ENCODE peak calls at places on chromosomes 5 and 9, in five cellular contexts. Y, P, E, X and N are unnamed samples.
A peak's percentile ranks its signal among the peaks of the same experiment; 100 is the strongest.

GRCh38 chr5:65718576-65719310 is 3.2 kb downstream of the SGTB start:
- DNase-seq in P (no peak), E (no peak), Y (no peak), X (no peak), N (no peak)

GRCh38 chr9:93319992-93320490 is 131.4 kb upstream of the FAM120A start:
- DNase-seq in P (no peak), Y (no peak), E (no peak), X (no peak), N (no peak)

GRCh38 chr9:19246891-19247290 is 16.4 kb downstream of the DENND4C start:
- DNase-seq in P (no peak), X (no peak), E (no peak), Y (no peak), N (no peak)

GRCh38 chr5:150589791-150590601 is 50.5 kb upstream of the SYNPO start:
- DNase-seq in X (no peak), P (no peak), Y (peak; percentile 52), E (no peak), N (no peak)

GRCh38 chr9:82488319-82488701 is 499.7 kb downstream of the SPATA31D1 start:
- DNase-seq in X (no peak), P (no peak), E (peak; percentile 7), Y (peak; percentile 44), N (no peak)

GRCh38 chr9:128105538-128106175 is 21.9 kb downstream of the PTGES2 start:
- DNase-seq in Y (peak; percentile 33), E (no peak), P (no peak), X (no peak), N (no peak)

GRCh38 chr5:151038801-151039238 is 18.4 kb downstream of the GPX3 start:
- DNase-seq in X (no peak), P (no peak), Y (no peak), E (no peak), N (no peak)

GRCh38 chr5:174563899-174564298 is 160.5 kb upstream of the MSX2 start:
- DNase-seq in X (no peak), E (no peak), P (no peak), Y (no peak), N (no peak)

GRCh38 chr5:139210585-139210984 is 12.4 kb upstream of the SIL1 start:
- DNase-seq in X (no peak), P (peak; percentile 68), Y (peak; percentile 26), E (no peak), N (no peak)

GRCh38 chr5:6595405-6595804 is 37.4 kb downstream of the NSUN2 start:
- DNase-seq in P (no peak), E (no peak), X (no peak), Y (no peak), N (no peak)

GRCh38 chr5:6704361-6704851 is 8.8 kb upstream of the TENT4A start:
- DNase-seq in X (no peak), E (peak; percentile 71), P (no peak), Y (peak; percentile 45), N (no peak)

GRCh38 chr5:50967388-50968039 is 301.1 kb downstream of the PARP8 start:
- DNase-seq in P (no peak), Y (no peak), X (peak; percentile 39), E (no peak), N (peak; percentile 16)

GRCh38 chr9:123548749-123549545 is 192.9 kb downstream of the CRB2 start:
- DNase-seq in Y (no peak), P (no peak), E (no peak), X (no peak), N (no peak)

GRCh38 chr5:148856424-148856823 is 30.0 kb downstream of the ADRB2 start:
- DNase-seq in P (no peak), Y (no peak), X (no peak), E (no peak), N (no peak)

GRCh38 chr9:124239249-124240073 is 18.3 kb upstream of the NEK6 start:
- DNase-seq in Y (no peak), X (no peak), P (no peak), E (no peak), N (no peak)

GRCh38 chr9:98871456-98872065 is 64.1 kb downstream of the GALNT12 start:
- DNase-seq in X (no peak), Y (no peak), E (no peak), P (no peak), N (no peak)

GRCh38 chr9:107484117-107484723 is 5.3 kb downstream of the KLF4 start:
- DNase-seq in X (no peak), Y (peak; percentile 46), E (peak; percentile 59), P (peak; percentile 52), N (peak; percentile 18)

GRCh38 chr9:37667706-37668672 is 17.2 kb downstream of the FRMPD1 start:
- DNase-seq in Y (no peak), X (peak; percentile 32), E (no peak), P (no peak), N (no peak)

GRCh38 chr9:108727580-108728056 is 128.2 kb downstream of the ACTL7B start:
- DNase-seq in E (no peak), X (no peak), Y (no peak), P (no peak), N (no peak)

GRCh38 chr5:69295088-69295754 is 37.4 kb downstream of the CCDC125 start:
- DNase-seq in X (no peak), E (peak; percentile 23), P (no peak), Y (no peak), N (no peak)

GRCh38 chr9:93304574-93305496 is 120.9 kb downstream of the WNK2 start:
- DNase-seq in P (peak; percentile 65), X (peak; percentile 85), Y (peak; percentile 78), E (no peak), N (peak; percentile 66)

GRCh38 chr5:109485030-109485429 is 75.3 kb upstream of the PJA2 start:
- DNase-seq in P (no peak), E (no peak), X (no peak), Y (peak; percentile 71), N (no peak)

GRCh38 chr5:138604176-138604785 is 29.1 kb upstream of the HSPA9 start:
- DNase-seq in Y (no peak), P (no peak), E (no peak), X (no peak), N (no peak)

GRCh38 chr9:72491242-72491641 is 30.2 kb upstream of the TMC1 start:
- DNase-seq in Y (no peak), P (no peak), X (no peak), E (no peak), N (no peak)

GRCh38 chr9:110255064-110255416 is 1.3 kb downstream of the TXN start:
- DNase-seq in Y (no peak), E (no peak), X (peak; percentile 32), P (no peak), N (no peak)

GRCh38 chr5:179168636-179169035 is 108.5 kb downstream of the ZNF354C start:
- DNase-seq in Y (no peak), X (no peak), P (no peak), E (no peak), N (no peak)

GRCh38 chr9:96027271-96028131 is 152.0 kb downstream of the ERCC6L2 start:
- DNase-seq in E (no peak), Y (no peak), X (peak; percentile 44), P (no peak), N (peak; percentile 16)

GRCh38 chr5:115398726-115399125 is 102.3 kb upstream of the CCDC112 start:
- DNase-seq in E (peak; percentile 74), P (no peak), Y (no peak), X (no peak), N (no peak)

GRCh38 chr5:16897284-16897704 is 38.8 kb downstream of the MYO10 start:
- DNase-seq in P (peak; percentile 77), Y (no peak), E (no peak), X (no peak), N (no peak)

GRCh38 chr9:84538879-84539278 is 130.7 kb upstream of the NTRK2 start:
- DNase-seq in E (no peak), X (no peak), P (no peak), Y (no peak), N (no peak)

GRCh38 chr9:116313638-116314037 is 160.0 kb downstream of the PAPPA start:
- DNase-seq in E (no peak), P (no peak), X (no peak), Y (no peak), N (no peak)
- TF ChIP-seq CTCF in E (peak; percentile 30), P (no peak), X (no peak), Y (no peak), N (no peak)

DNA sequence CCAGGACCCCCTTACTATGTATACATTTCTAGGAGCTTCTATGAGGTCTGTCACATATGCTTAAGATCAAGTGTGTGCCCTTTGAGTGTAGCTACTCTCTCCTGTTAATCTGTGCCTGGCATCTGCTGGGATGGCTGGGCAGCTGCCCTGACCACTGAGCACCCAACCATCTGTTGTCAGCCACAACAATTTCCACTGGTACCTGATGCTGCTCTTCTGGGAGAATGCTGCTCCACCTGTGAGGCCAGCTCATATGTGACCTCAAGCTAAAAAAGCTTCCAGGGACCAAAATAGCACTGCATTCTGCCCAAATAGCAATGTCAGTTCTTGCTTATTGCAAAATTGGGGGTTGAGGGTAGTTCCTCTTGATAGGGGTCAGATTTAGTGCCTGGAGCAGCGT is 595.6 kb downstream of the RAB3C start:
- DNase-seq in P (no peak), Y (no peak), E (no peak), X (no peak), N (no peak)
- TF ChIP-seq CTCF in P (no peak), Y (no peak), E (no peak), X (no peak), N (no peak)

DNA sequence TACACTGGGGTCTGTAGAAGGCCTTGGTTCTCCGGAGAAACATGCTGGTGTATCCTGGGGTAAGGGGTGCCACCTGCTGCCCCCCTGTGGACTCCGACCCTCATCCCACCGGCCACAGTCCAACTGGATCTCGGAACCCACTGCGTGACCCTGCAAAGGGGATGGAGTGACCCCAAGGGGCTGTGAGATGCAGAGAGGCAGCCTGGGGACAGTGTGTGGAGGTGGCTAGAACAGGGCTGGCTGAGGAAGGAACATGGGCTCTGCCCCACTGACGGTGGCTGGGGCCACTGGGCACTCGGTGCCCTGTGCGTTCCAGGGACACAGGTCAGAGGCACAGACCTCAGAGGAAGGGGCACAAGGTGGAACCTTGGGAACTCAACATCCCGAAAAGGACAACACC is 2.3 kb downstream of the NACC2 start:
- DNase-seq in E (no peak), Y (no peak), P (no peak), X (no peak), N (no peak)
- TF ChIP-seq CTCF in E (no peak), Y (no peak), P (no peak), X (no peak), N (no peak)

DNA sequence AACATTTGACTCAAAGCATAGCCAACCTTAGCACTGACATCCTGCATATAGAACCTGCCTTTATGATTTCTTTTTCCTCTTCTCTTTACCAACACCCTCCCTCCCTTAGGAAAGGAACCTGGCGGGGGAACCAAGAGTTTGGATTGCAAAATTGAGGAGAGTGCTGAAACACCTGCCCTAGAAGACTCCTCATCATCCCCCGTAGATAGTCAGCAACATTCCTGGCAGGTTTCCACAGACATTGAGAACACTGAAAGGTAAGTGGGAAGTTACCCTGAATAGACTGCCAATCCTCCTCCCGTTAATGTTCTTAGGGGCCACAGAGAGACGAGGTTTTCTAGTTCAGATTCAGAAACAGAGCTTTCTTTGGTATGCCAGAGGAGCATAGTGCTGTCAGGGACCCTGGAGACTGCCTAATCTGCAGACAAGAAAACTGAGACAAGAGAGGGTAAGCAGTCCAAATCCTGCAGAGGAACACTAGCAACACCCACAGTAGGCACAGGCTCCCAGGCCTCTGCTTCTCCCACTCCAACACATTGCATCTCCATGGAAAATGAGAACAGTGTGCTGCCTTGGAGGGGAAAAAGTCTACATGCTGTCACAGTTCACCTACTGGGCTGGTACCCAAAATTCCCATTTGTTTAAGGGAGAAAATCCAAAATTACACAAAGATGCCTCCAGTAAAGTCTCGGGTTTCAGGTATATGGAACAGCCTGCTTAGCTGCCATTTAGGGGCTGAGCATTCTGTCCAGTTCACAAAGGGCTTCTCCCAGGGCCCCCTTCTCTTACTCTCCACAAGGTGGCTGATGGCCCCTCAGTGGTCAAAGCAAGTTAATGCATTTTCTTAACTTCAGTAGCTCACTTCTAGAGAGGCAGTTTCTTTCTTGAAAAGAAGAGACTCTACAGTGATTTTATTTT is 89.0 kb downstream of the RGS7BP start:
- DNase-seq in E (no peak), P (peak; percentile 34), Y (no peak), X (no peak), N (no peak)
- TF ChIP-seq CTCF in E (peak; percentile 33), P (peak; percentile 56), Y (no peak), X (peak; percentile 31), N (peak; percentile 60)